ENCODE peak calls at places on chromosomes 3 and 15, in six cellular contexts. A is dorsolateral prefrontal cortex; F is tibial artery; S is psoas muscle; W is CD4-positive, CD25-positive, alpha-beta regulatory T cell; P is brain microvascular endothelial cell. T is an unnamed sample.

GRCh38 chr15:86296762-86297161 is 217.1 kb downstream of the AGBL1 start:
- DNase-seq in F (no peak), S (no peak), W (no peak), A (no peak), P (no peak), T (no peak)

GRCh38 chr3:164453695-164454094 is 624.6 kb downstream of the SI start:
- DNase-seq in F (no peak), P (no peak), A (no peak), W (no peak), S (no peak), T (no peak)

GRCh38 chr3:12993022-12993622 is 80.1 kb downstream of the IQSEC1 start:
- DNase-seq in A (no peak), F (no peak), W (no peak), S (no peak), P (no peak), T (no peak)

GRCh38 chr3:163056874-163057497 is 1560.4 kb downstream of the OTOL1 start:
- DNase-seq in W (peak), A (no peak), F (no peak), P (peak), S (no peak), T (peak)

GRCh38 chr15:87610366-87610765 is 646.2 kb downstream of the NTRK3 start:
- DNase-seq in W (no peak), S (no peak), P (peak), A (no peak), F (no peak), T (no peak)

GRCh38 chr3:6229778-6230410 is 631.0 kb upstream of the GRM7 start:
- DNase-seq in F (no peak), W (no peak), S (no peak), P (no peak), A (no peak), T (peak)

GRCh38 chr15:83762367-83762766 is 108.4 kb downstream of the ADAMTSL3 start:
- DNase-seq in W (no peak), P (no peak), S (no peak), A (no peak), F (no peak), T (no peak)

GRCh38 chr15:99361541-99362185 is 110.4 kb downstream of the LRRC28 start:
- DNase-seq in F (no peak), S (no peak), W (peak), A (no peak), P (peak), T (peak)

GRCh38 chr3:108183178-108183577 is 39.0 kb downstream of the IFT57 start:
- DNase-seq in S (no peak), W (no peak), F (no peak), A (no peak), P (no peak), T (no peak)

GRCh38 chr3:169104972-169105371 is 558.5 kb downstream of the MECOM start:
- DNase-seq in A (no peak), F (no peak), W (no peak), S (no peak), P (peak), T (no peak)
- H3K4me3 ChIP-seq in A (no peak), F (no peak), W (no peak), S (no peak), P (no peak), T (no peak)

DNA sequence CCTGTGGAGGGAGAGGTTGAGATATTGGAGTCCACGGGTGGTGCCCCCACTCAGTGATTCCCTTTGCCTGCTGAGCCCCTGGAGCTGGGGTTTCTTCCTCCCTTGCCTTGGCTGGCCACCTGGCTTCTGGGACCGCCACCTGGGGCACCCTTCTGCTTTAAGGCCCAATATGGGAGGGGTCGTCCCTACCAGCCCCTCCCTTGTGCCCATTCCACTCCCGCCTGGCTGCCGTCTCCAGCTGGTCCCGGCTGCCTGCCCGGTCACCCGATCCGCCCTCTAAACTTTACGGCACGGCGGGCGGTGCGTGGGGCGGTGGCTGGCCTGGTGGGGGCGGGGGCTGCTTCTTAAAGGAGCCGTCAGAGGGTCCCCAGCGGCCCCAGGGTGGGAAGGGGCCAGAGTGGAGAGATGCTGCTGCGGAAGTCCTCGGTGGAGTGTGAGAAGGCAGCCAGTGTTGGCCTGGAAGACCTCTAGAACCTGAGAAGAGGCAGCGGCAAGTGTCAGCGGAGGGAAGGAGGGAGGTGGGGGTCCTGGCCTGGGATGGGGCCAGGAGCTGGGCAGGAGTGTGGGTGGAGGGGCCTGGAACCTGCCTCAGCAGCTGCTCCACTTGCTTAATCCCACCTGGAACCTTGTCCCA is 1.6 kb upstream of the SEMA3B start:
- DNase-seq in W (no peak), S (peak), F (peak), A (peak), P (no peak), T (no peak)
- H3K4me3 ChIP-seq in W (no peak), S (peak), F (peak), A (peak), P (peak), T (no peak)

GRCh38 chr3:50630394-50630793 is 13.4 kb downstream of the MAPKAPK3 start:
- DNase-seq in A (no peak), W (no peak), P (no peak), S (no peak), F (no peak), T (no peak)
- H3K4me3 ChIP-seq in A (no peak), W (no peak), P (no peak), S (no peak), F (no peak), T (no peak)

GRCh38 chr3:21540265-21540664 is 210.7 kb downstream of the ZNF385D start:
- DNase-seq in W (no peak), F (no peak), S (no peak), P (no peak), A (no peak), T (no peak)

GRCh38 chr3:21543380-21544075 is 207.5 kb downstream of the ZNF385D start:
- DNase-seq in A (no peak), F (no peak), P (no peak), W (no peak), S (no peak), T (no peak)

GRCh38 chr3:21544076-21544462 is 206.9 kb downstream of the ZNF385D start:
- DNase-seq in A (no peak), S (no peak), F (no peak), W (no peak), P (no peak), T (no peak)

GRCh38 chr3:21542656-21543379 is 208.2 kb downstream of the ZNF385D start:
- DNase-seq in W (no peak), F (no peak), A (no peak), P (no peak), S (no peak), T (no peak)
- H3K4me3 ChIP-seq in W (no peak), F (no peak), A (no peak), P (no peak), S (no peak), T (no peak)

T was measured in GM12865.